ENCODE peak calls at places on chromosomes 12 and 14, in eight cellular contexts. B is T1000, T is EH, Q is IMR-90, G is brain microvascular endothelial cell, Z is HS-5, U is left lung, F is astrocyte of the cerebellum. Y is an unnamed sample.

GRCh38 chr12:40727774-40728483 is 35.7 kb downstream of the CNTN1 start:
- DNase-seq in Z (no peak), T (no peak), B (peak), G (no peak), Q (no peak), F (no peak), U (no peak), Y (no peak)

GRCh38 chr14:101191086-101191881 is 287.8 kb upstream of the RTL1 start:
- DNase-seq in U (peak), G (no peak), F (no peak), Z (no peak), B (no peak), Q (no peak), T (no peak), Y (no peak)

GRCh38 chr14:63759454-63759853 is 31.6 kb upstream of the SGPP1 start:
- DNase-seq in T (peak), F (no peak), G (no peak), Z (no peak), U (no peak), B (no peak), Q (peak), Y (no peak)

GRCh38 chr12:78421011-78421410 is 443.6 kb upstream of the SYT1 start:
- DNase-seq in F (peak), T (no peak), G (no peak), Z (no peak), U (no peak), Q (peak), B (no peak), Y (no peak)

GRCh38 chr12:57755454-57756372 is 810 bp downstream of the MARCHF9 start:
- DNase-seq in U (peak), T (no peak), B (peak), G (no peak), F (no peak), Q (no peak), Z (no peak), Y (no peak)

GRCh38 chr14:33509927-33510535 is 440.8 kb downstream of the EGLN3 start:
- DNase-seq in U (no peak), T (peak), B (no peak), Q (no peak), F (peak), Z (peak), G (peak), Y (no peak)

GRCh38 chr12:5170894-5171293 is 127.2 kb downstream of the KCNA5 start:
- DNase-seq in Q (peak), G (no peak), F (no peak), Z (no peak), T (peak), U (no peak), B (no peak), Y (no peak)

GRCh38 chr12:50089730-50090129 is 4.6 kb downstream of the SMARCD1 start:
- DNase-seq in B (no peak), Z (no peak), U (no peak), T (no peak), Q (no peak), G (no peak), F (no peak), Y (no peak)

GRCh38 chr12:1083888-1084262 is 92.9 kb downstream of the ERC1 start:
- DNase-seq in U (no peak), T (peak), F (peak), B (no peak), G (peak), Q (peak), Z (no peak), Y (no peak)

GRCh38 chr12:105554223-105554678 is 223.8 kb downstream of the C12orf75 start:
- DNase-seq in Q (no peak), T (peak), Z (no peak), U (no peak), B (no peak), G (no peak), F (no peak), Y (no peak)

GRCh38 chr14:96117101-96117897 is 78.1 kb downstream of the C14orf132 start:
- DNase-seq in T (peak), Q (peak), Z (no peak), G (no peak), U (no peak), F (no peak), B (no peak), Y (no peak)

GRCh38 chr14:96069421-96069820 is 30.3 kb downstream of the C14orf132 start:
- DNase-seq in Q (no peak), B (no peak), Z (no peak), T (no peak), U (no peak), F (no peak), G (no peak), Y (no peak)

GRCh38 chr14:21044106-21044618 is 2.0 kb downstream of the RNASE7 start:
- DNase-seq in Z (no peak), G (no peak), T (peak), F (no peak), B (no peak), Q (no peak), U (no peak), Y (no peak)

GRCh38 chr14:103509864-103510263 is 12.8 kb downstream of the CKB start:
- DNase-seq in G (no peak), Z (no peak), F (no peak), T (no peak), B (no peak), Q (no peak), U (peak), Y (no peak)

Y was measured in SW 1271.